ENCODE peak calls at places on chromosomes 3 and 15, in eight cellular contexts. E is CD4-positive, alpha-beta T cell; N is AG10803; L is CD8-positive, alpha-beta T cell; Y is WERI-Rb-1; R is lower lobe of right lung; A is dorsolateral prefrontal cortex; B is fibroblast of pulmonary artery. F is an unnamed sample.

GRCh38 chr3:29465836-29466235 is 185.0 kb downstream of the RBMS3 start:
- DNase-seq in E (no peak), N (peak), L (no peak), Y (no peak), R (no peak), A (no peak), B (peak), F (peak)

GRCh38 chr3:123546133-123546755 is 38.6 kb downstream of the HACD2 start:
- DNase-seq in E (no peak), N (peak), L (no peak), Y (no peak), R (no peak), A (no peak), B (peak), F (peak)

GRCh38 chr3:128296469-128297251 is 143.4 kb downstream of the EEFSEC start:
- DNase-seq in E (no peak), N (no peak), L (peak), Y (no peak), R (no peak), A (no peak), B (no peak), F (no peak)

GRCh38 chr3:15820911-15821310 is 23.1 kb upstream of the ANKRD28 start:
- DNase-seq in E (no peak), N (peak), L (no peak), Y (no peak), R (no peak), A (no peak), B (no peak), F (no peak)

GRCh38 chr3:38599886-38600285 is 49.6 kb downstream of the SCN5A start:
- DNase-seq in E (no peak), N (no peak), L (no peak), Y (no peak), R (peak), A (no peak), B (no peak), F (no peak)

GRCh38 chr3:72271215-72271614 is 486.3 kb upstream of the PROK2 start:
- DNase-seq in E (no peak), N (no peak), L (no peak), Y (no peak), R (no peak), A (no peak), B (no peak), F (no peak)

GRCh38 chr3:55723653-55724406 is 236.7 kb upstream of the WNT5A start:
- DNase-seq in E (no peak), N (no peak), L (no peak), Y (no peak), R (no peak), A (no peak), B (no peak), F (no peak)

GRCh38 chr15:53716909-53717878 is 42.3 kb downstream of the WDR72 start:
- DNase-seq in E (no peak), N (no peak), L (no peak), Y (peak), R (no peak), A (no peak), B (peak), F (no peak)

GRCh38 chr15:85757939-85758654 is 36.6 kb downstream of the KLHL25 start:
- DNase-seq in E (no peak), N (no peak), L (no peak), Y (no peak), R (no peak), A (peak), B (no peak), F (no peak)

GRCh38 chr3:31562525-31562924 is 29.8 kb downstream of the STT3B start:
- DNase-seq in E (peak), N (no peak), L (peak), Y (no peak), R (peak), A (no peak), B (no peak), F (no peak)

GRCh38 chr15:97875513-97876285 is 84.8 kb upstream of the ARRDC4 start:
- DNase-seq in E (no peak), N (peak), L (no peak), Y (no peak), R (peak), A (no peak), B (no peak), F (no peak)

GRCh38 chr3:41258239-41258800 is 59.0 kb downstream of the CTNNB1 start:
- DNase-seq in E (no peak), N (peak), L (no peak), Y (no peak), R (no peak), A (no peak), B (peak), F (no peak)

GRCh38 chr15:72912121-72912520 is 128.6 kb upstream of the ADPGK start:
- DNase-seq in E (no peak), N (no peak), L (no peak), Y (peak), R (no peak), A (no peak), B (no peak), F (no peak)

GRCh38 chr15:41487802-41488201 is 5.9 kb upstream of the ITPKA start:
- DNase-seq in E (no peak), N (peak), L (no peak), Y (no peak), R (no peak), A (no peak), B (no peak), F (no peak)

GRCh38 chr3:46692566-46692983 is 904 bp downstream of the ALS2CL start:
- DNase-seq in E (no peak), N (no peak), L (no peak), Y (no peak), R (peak), A (no peak), B (no peak), F (no peak)

GRCh38 chr3:176521531-176522175 is 675.6 kb downstream of the TBL1XR1 start:
- DNase-seq in E (no peak), N (peak), L (no peak), Y (no peak), R (no peak), A (no peak), B (peak), F (peak)

GRCh38 chr3:13518516-13519351 is 30.2 kb upstream of the FBLN2 start:
- DNase-seq in E (no peak), N (peak), L (no peak), Y (no peak), R (no peak), A (peak), B (peak), F (no peak)

GRCh38 chr3:195102609-195103467 is 168.1 kb downstream of the XXYLT1 start:
- DNase-seq in E (no peak), N (peak), L (no peak), Y (no peak), R (no peak), A (peak), B (peak), F (peak)

GRCh38 chr15:75104804-75105557 is 81.6 kb downstream of the PPCDC start:
- DNase-seq in E (no peak), N (peak), L (no peak), Y (no peak), R (no peak), A (no peak), B (peak), F (peak)

GRCh38 chr3:74606987-74607386 is 7.5 kb downstream of the CNTN3 start:
- DNase-seq in E (no peak), N (no peak), L (no peak), Y (no peak), R (no peak), A (no peak), B (no peak), F (no peak)

GRCh38 chr3:101091489-101091888 is 98.3 kb upstream of the ABI3BP start:
- DNase-seq in E (no peak), N (no peak), L (no peak), Y (no peak), R (no peak), A (no peak), B (no peak), F (no peak)

GRCh38 chr3:38016847-38017444 is 12.5 kb downstream of the PLCD1 start:
- DNase-seq in E (no peak), N (no peak), L (no peak), Y (no peak), R (no peak), A (no peak), B (no peak), F (no peak)

GRCh38 chr15:36501063-36501678 is 78.3 kb upstream of the CDIN1 start:
- DNase-seq in E (no peak), N (peak), L (no peak), Y (peak), R (no peak), A (no peak), B (peak), F (peak)

GRCh38 chr3:79329154-79329553 is 438.6 kb downstream of the ROBO1 start:
- DNase-seq in E (no peak), N (peak), L (no peak), Y (no peak), R (no peak), A (no peak), B (peak), F (no peak)

GRCh38 chr3:13483286-13483685 is 3.2 kb downstream of the HDAC11 start:
- DNase-seq in E (no peak), N (no peak), L (no peak), Y (no peak), R (peak), A (peak), B (no peak), F (no peak)

GRCh38 chr3:66836363-66837152 is 161.5 kb upstream of the KBTBD8 start:
- DNase-seq in E (no peak), N (no peak), L (no peak), Y (no peak), R (no peak), A (no peak), B (peak), F (no peak)
- TF ChIP-seq CTCF in E (no peak), N (peak), L (no peak), Y (no peak), R (no peak), A (no peak), B (no peak), F (peak)

GRCh38 chr3:52682016-52682415 is 3.7 kb downstream of the PBRM1 start:
- DNase-seq in E (no peak), N (peak), L (no peak), Y (peak), R (no peak), A (no peak), B (peak), F (no peak)
- TF ChIP-seq CTCF in E (no peak), N (peak), L (no peak), Y (peak), R (no peak), A (no peak), B (no peak), F (peak)

GRCh38 chr15:52254331-52254730 is 41.3 kb downstream of the MYO5C start:
- DNase-seq in E (no peak), N (no peak), L (no peak), Y (peak), R (no peak), A (no peak), B (no peak), F (no peak)
- TF ChIP-seq CTCF in E (no peak), N (no peak), L (no peak), Y (peak), R (no peak), A (no peak), B (no peak), F (no peak)

GRCh38 chr15:37813306-37813705 is 121.1 kb upstream of the TMCO5A start:
- DNase-seq in E (no peak), N (no peak), L (no peak), Y (no peak), R (no peak), A (no peak), B (no peak), F (no peak)

GRCh38 chr15:37819191-37819590 is 115.2 kb upstream of the TMCO5A start:
- DNase-seq in E (no peak), N (peak), L (no peak), Y (no peak), R (no peak), A (no peak), B (peak), F (no peak)

GRCh38 chr15:37814847-37815246 is 119.6 kb upstream of the TMCO5A start:
- DNase-seq in E (no peak), N (no peak), L (no peak), Y (no peak), R (no peak), A (no peak), B (no peak), F (no peak)

GRCh38 chr15:37820380-37821128 is 113.9 kb upstream of the TMCO5A start:
- DNase-seq in E (no peak), N (no peak), L (no peak), Y (no peak), R (no peak), A (no peak), B (no peak), F (no peak)

DNA sequence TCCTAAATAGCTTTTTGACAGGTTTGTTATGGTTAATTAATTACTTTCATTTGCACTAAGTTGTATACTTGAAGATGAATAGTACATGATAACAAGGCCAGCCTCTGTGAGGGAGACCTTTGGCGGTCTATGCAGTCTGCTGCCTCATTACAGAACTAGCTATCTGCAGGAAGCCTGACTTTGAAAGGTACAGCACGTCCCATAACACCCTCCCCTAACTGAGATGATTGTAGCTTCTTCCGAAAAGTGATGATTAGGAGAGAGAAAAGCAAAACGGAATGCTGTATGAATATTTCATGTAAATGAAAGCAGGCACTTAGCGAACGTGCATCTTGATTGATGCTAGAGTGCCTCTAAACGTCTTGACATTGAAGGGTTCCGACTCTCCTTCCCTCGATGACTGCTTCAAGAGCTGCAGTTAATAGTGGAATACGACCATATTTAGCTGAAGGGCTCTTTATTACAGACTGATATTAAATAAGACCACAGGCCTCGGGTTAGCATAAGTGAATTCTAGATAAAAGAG is 116.2 kb upstream of the TMCO5A start:
- DNase-seq in E (no peak), N (no peak), L (no peak), Y (no peak), R (no peak), A (no peak), B (no peak), F (no peak)
- TF ChIP-seq CTCF in E (no peak), N (no peak), L (no peak), Y (no peak), R (no peak), A (no peak), B (no peak), F (no peak)

GRCh38 chr3:17494117-17494809 is 248.2 kb downstream of the TBC1D5 start:
- DNase-seq in E (no peak), N (no peak), L (no peak), Y (no peak), R (no peak), A (no peak), B (no peak), F (no peak)
- TF ChIP-seq CTCF in E (no peak), N (no peak), L (no peak), Y (no peak), R (no peak), A (no peak), B (no peak), F (no peak)

GRCh38 chr3:48656061-48656840 is 6.4 kb downstream of the CELSR3 start:
- DNase-seq in E (peak), N (peak), L (peak), Y (no peak), R (peak), A (peak), B (peak), F (no peak)
- TF ChIP-seq CTCF in E (peak), N (peak), L (peak), Y (no peak), R (peak), A (peak), B (peak), F (peak)

GRCh38 chr3:171827385-171827784 is 15.8 kb upstream of the TMEM212 start:
- DNase-seq in E (no peak), N (no peak), L (no peak), Y (no peak), R (no peak), A (no peak), B (no peak), F (no peak)

GRCh38 chr3:171831936-171832335 is 11.2 kb upstream of the TMEM212 start:
- DNase-seq in E (no peak), N (peak), L (no peak), Y (no peak), R (no peak), A (no peak), B (peak), F (no peak)

GRCh38 chr3:171827836-171828458 is 15.2 kb upstream of the TMEM212 start:
- DNase-seq in E (no peak), N (no peak), L (no peak), Y (no peak), R (no peak), A (no peak), B (no peak), F (no peak)

GRCh38 chr3:171828852-171829770 is 14.0 kb upstream of the TMEM212 start:
- DNase-seq in E (no peak), N (peak), L (no peak), Y (no peak), R (no peak), A (no peak), B (peak), F (no peak)

DNA sequence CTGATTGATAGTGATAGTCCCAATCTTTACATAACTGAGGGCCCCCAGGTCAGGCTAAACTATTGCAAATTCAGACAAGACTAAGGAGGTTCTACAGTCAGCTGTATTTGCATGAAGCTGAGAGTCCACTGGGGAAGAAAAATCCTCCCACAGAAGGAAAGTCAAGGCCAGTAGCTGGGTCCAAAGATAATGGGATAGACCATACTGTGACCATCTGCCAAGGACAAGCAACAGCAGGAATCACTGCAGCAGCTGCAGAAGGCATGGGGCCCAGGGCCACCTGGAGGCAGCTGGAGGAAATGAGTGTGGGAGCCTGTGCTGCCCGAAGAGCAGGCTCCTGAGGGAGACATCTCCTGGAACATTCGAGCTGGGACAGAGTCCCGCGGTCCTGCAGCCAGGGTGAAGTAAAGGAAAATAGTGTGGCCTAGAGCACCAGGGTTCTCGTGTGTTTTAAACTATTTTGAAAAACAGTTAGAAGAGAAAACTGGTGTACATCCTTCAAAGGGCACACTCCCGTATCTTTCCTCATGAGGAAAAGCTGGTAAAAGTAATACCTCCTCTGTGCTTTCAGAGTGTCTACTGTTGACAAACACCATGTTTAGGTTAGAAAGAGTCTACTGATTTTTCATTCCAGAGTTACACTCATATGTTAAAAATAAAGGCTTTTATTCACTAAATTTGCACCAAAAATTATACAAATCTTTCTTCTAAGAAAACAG is 13.1 kb upstream of the TMEM212 start:
- DNase-seq in E (no peak), N (peak), L (no peak), Y (peak), R (peak), A (peak), B (peak), F (no peak)
- TF ChIP-seq CTCF in E (no peak), N (peak), L (no peak), Y (peak), R (peak), A (peak), B (peak), F (peak)

F was measured in BJ.